ENCODE peak calls at places on chromosomes 5 and 9, in nine cellular contexts. V is CD8-positive, alpha-beta memory T cell; Y is fibroblast of mammary gland; O is astrocyte; D is psoas muscle; K is HL-60; P is tibial artery; G is GM12865; B is foreskin fibroblast. N is an unnamed sample.

GRCh38 chr9:249025-249424 is 34.4 kb downstream of the DOCK8 start:
- DNase-seq in O (no peak), D (no peak), B (no peak), K (no peak), Y (no peak), P (no peak), G (no peak), V (peak; percentile 16), N (no peak)

GRCh38 chr9:114271556-114272510 is 51.1 kb upstream of the ORM1 start:
- DNase-seq in Y (peak; percentile 50), G (no peak), B (peak; percentile 54), D (peak; percentile 42), P (peak; percentile 41), O (peak; percentile 46), V (no peak), K (no peak), N (peak; percentile 87)

GRCh38 chr9:133048595-133048994 is 13.2 kb upstream of the CEL start:
- DNase-seq in G (peak; percentile 34), K (no peak), V (no peak), P (no peak), D (no peak), Y (peak; percentile 19), O (no peak), B (peak; percentile 63), N (peak; percentile 88)

GRCh38 chr9:132855904-132856303 is 22.2 kb downstream of the AK8 start:
- DNase-seq in Y (no peak), O (no peak), K (no peak), B (no peak), V (no peak), D (no peak), G (no peak), P (no peak), N (peak; percentile 54)

GRCh38 chr5:28012538-28012937 is 974.2 kb upstream of the CDH9 start:
- DNase-seq in O (no peak), V (no peak), K (no peak), G (no peak), D (no peak), P (no peak), Y (no peak), B (no peak), N (no peak)

GRCh38 chr5:98258939-98259338 is 514.5 kb upstream of the RGMB start:
- DNase-seq in Y (no peak), B (no peak), G (no peak), V (no peak), O (no peak), K (no peak), D (no peak), P (no peak), N (no peak)

GRCh38 chr5:115262405-115263247 is at the start of gene PGGT1B:
- DNase-seq in P (peak; percentile 71), G (peak; percentile 85), V (peak; percentile 67), K (peak; percentile 28), Y (peak; percentile 56), D (peak; percentile 77), B (peak; percentile 86), O (peak; percentile 55), N (peak; percentile 80)

GRCh38 chr9:92671323-92671722 is 1.4 kb upstream of the IPPK start:
- DNase-seq in V (no peak), K (no peak), O (peak; percentile 79), Y (peak; percentile 93), B (peak; percentile 84), D (peak; percentile 66), P (no peak), G (no peak), N (no peak)

GRCh38 chr5:91307023-91307422 is 76.1 kb downstream of the ARRDC3 start:
- DNase-seq in G (no peak), P (peak; percentile 74), V (no peak), D (peak; percentile 74), B (peak; percentile 90), K (no peak), O (no peak), Y (peak; percentile 89), N (no peak)

GRCh38 chr9:125561497-125562148 is 145.4 kb downstream of the MAPKAP1 start:
- DNase-seq in B (no peak), K (no peak), V (no peak), O (no peak), Y (no peak), D (no peak), P (no peak), G (peak; percentile 56), N (no peak)

GRCh38 chr5:124599048-124599973 is 147.1 kb downstream of the ZNF608 start:
- DNase-seq in G (peak; percentile 53), D (no peak), O (peak; percentile 92), K (no peak), V (no peak), P (no peak), Y (peak; percentile 5), B (peak; percentile 52), N (no peak)

GRCh38 chr9:72684615-72685014 is 163.2 kb downstream of the TMC1 start:
- DNase-seq in V (no peak), P (no peak), K (no peak), B (no peak), O (no peak), D (no peak), G (no peak), Y (no peak), N (no peak)

GRCh38 chr9:16718296-16718695 is 152.2 kb downstream of the BNC2 start:
- DNase-seq in B (no peak), P (no peak), K (no peak), G (no peak), O (no peak), V (no peak), Y (peak; percentile 82), D (no peak), N (no peak)

GRCh38 chr9:75672478-75672877 is 218.0 kb upstream of the PCSK5 start:
- DNase-seq in G (no peak), Y (no peak), D (no peak), B (no peak), O (no peak), P (no peak), K (no peak), V (no peak), N (no peak)

GRCh38 chr5:107624233-107624632 is 46.5 kb downstream of the EFNA5 start:
- DNase-seq in V (no peak), O (no peak), D (no peak), G (no peak), B (no peak), K (no peak), Y (no peak), P (no peak), N (no peak)

GRCh38 chr5:103569313-103570060 is 6.9 kb upstream of the NUDT12 start:
- DNase-seq in G (no peak), O (peak; percentile 10), K (no peak), D (no peak), Y (peak; percentile 8), V (no peak), P (no peak), B (peak; percentile 27), N (no peak)

GRCh38 chr9:2055203-2055658 is 40.1 kb downstream of the SMARCA2 start:
- DNase-seq in Y (peak; percentile 85), D (no peak), V (no peak), G (peak; percentile 83), K (no peak), O (peak; percentile 83), B (peak; percentile 79), P (no peak), N (no peak)

GRCh38 chr5:58739051-58739450 is 156.2 kb downstream of the RAB3C start:
- DNase-seq in O (no peak), G (no peak), Y (no peak), P (no peak), B (no peak), K (no peak), V (no peak), D (no peak), N (no peak)

GRCh38 chr9:90996154-90996788 is 194.7 kb downstream of the SYK start:
- DNase-seq in O (no peak), D (no peak), B (no peak), K (no peak), V (no peak), G (no peak), Y (no peak), P (no peak), N (no peak)
- H3K4me3 ChIP-seq in O (no peak overlapping the region), D (no peak overlapping the region), B (no peak overlapping the region), K (no peak overlapping the region), V (no peak overlapping the region), G (no peak overlapping the region), Y (no peak overlapping the region), P (no peak overlapping the region), N (no peak overlapping the region)

GRCh38 chr5:39177629-39177959 is 41.8 kb downstream of the FYB1 start:
- DNase-seq in O (no peak), B (no peak), V (peak; percentile 78), D (no peak), P (no peak), K (peak; percentile 49), G (peak; percentile 31), Y (no peak), N (no peak)

GRCh38 chr5:39175273-39175955 is 43.9 kb downstream of the FYB1 start:
- DNase-seq in V (no peak), G (peak; percentile 11), B (no peak), D (no peak), K (no peak), Y (no peak), O (no peak), P (no peak), N (peak; percentile 15)

GRCh38 chr5:39178856-39179255 is 40.5 kb downstream of the FYB1 start:
- DNase-seq in Y (no peak), K (no peak), O (no peak), P (no peak), B (no peak), G (no peak), V (peak; percentile 74), D (no peak), N (no peak)

GRCh38 chr5:39176740-39177628 is 42.4 kb downstream of the FYB1 start:
- DNase-seq in K (no peak), V (peak; percentile 77), D (no peak), B (no peak), G (peak; percentile 13), Y (no peak), O (no peak), P (no peak), N (no peak)

DNA sequence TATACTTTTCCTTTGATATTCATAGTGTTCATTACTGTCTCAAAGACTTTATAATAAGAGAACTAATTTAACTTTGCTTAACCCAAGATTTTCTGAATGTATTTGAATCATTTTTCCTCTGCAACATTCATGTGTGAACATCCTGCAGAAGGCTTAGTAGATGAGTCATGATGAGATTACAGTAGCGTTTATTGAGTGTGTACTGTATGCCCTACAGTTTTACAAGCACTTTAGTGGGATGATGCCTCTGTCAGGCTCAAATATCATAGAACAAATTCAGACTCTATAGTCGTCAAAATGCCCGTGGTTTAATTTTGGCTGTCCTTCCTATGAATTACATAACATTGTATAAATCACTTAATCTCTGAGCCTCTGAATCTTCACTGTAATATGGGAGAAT is 41.2 kb downstream of the FYB1 start:
- DNase-seq in K (peak; percentile 39), V (no peak), B (peak; percentile 70), D (no peak), Y (peak; percentile 44), G (no peak), O (peak; percentile 29), P (no peak), N (no peak)
- H3K4me3 ChIP-seq in K (no peak overlapping the region), V (peak overlapping the region; percentile 61), B (no peak overlapping the region), D (no peak overlapping the region), Y (no peak overlapping the region), G (no peak overlapping the region), O (no peak overlapping the region), P (no peak overlapping the region), N (no peak overlapping the region)

GRCh38 chr5:141525659-141526058 is 36.8 kb downstream of the PCDHGC5 start:
- DNase-seq in V (no peak), K (no peak), Y (peak; percentile 40), D (no peak), B (no peak), G (no peak), O (no peak), P (no peak), N (no peak)
- H3K4me3 ChIP-seq in V (no peak overlapping the region), K (no peak overlapping the region), Y (no peak overlapping the region), D (no peak overlapping the region), B (peak overlapping the region; percentile 6), G (no peak overlapping the region), O (no peak overlapping the region), P (no peak overlapping the region), N (no peak overlapping the region)

GRCh38 chr5:5494489-5495402 is 72.3 kb downstream of the ICE1 start:
- DNase-seq in G (peak; percentile 81), V (peak; percentile 79), P (no peak), O (peak; percentile 20), D (peak; percentile 76), Y (peak; percentile 45), K (peak; percentile 30), B (peak; percentile 85), N (peak; percentile 97)
- H3K4me3 ChIP-seq in G (no peak overlapping the region), V (peak overlapping the region; percentile 32), P (peak overlapping the region; percentile 42), O (no peak overlapping the region), D (peak overlapping the region; percentile 60), Y (peak overlapping the region; percentile 18), K (peak overlapping the region; percentile 11), B (peak overlapping the region; percentile 11), N (peak overlapping the region; percentile 29)